ENCODE peak calls at places on chromosome 10, in ten cellular contexts. One of them, this sample, is unnamed.

GRCh38 chr10:22875584-22875983 is 52.3 kb upstream of the ARMC3 start:
- DNase-seq in IMR-90: no peak
- DNase-seq in kidney: no peak
- DNase-seq in stimulated activated CD4-positive, alpha-beta T cell treated with anti-CD3 and anti-CD28 coated beads, Interleukin-4, amount 100 ng/mL, for 1 hour: no peak
- DNase-seq in endothelial cell: no peak
- DNase-seq in brain microvascular endothelial cell: no peak
- DNase-seq in CD8-positive, alpha-beta T cell: no peak
- DNase-seq in HEK293T: no peak
- DNase-seq in adrenal gland: no peak
- DNase-seq in frontal cortex: no peak
- DNase-seq in this sample: no peak

GRCh38 chr10:30722956-30723355 is 93.4 kb upstream of the LYZL2 start:
- DNase-seq in kidney: no peak
- DNase-seq in frontal cortex: no peak
- DNase-seq in brain microvascular endothelial cell: no peak
- DNase-seq in endothelial cell: no peak
- DNase-seq in adrenal gland: no peak
- DNase-seq in IMR-90: no peak
- DNase-seq in CD8-positive, alpha-beta T cell: no peak
- DNase-seq in HEK293T: no peak
- DNase-seq in stimulated activated CD4-positive, alpha-beta T cell treated with anti-CD3 and anti-CD28 coated beads, Interleukin-4, amount 100 ng/mL, for 1 hour: no peak
- DNase-seq in this sample: no peak

GRCh38 chr10:7484456-7485266 is 73.8 kb upstream of the SFMBT2 start:
- DNase-seq in kidney: no peak
- DNase-seq in HEK293T: no peak
- DNase-seq in CD8-positive, alpha-beta T cell: peak
- DNase-seq in stimulated activated CD4-positive, alpha-beta T cell treated with anti-CD3 and anti-CD28 coated beads, Interleukin-4, amount 100 ng/mL, for 1 hour: peak
- DNase-seq in brain microvascular endothelial cell: no peak
- DNase-seq in endothelial cell: no peak
- DNase-seq in adrenal gland: no peak
- DNase-seq in IMR-90: no peak
- DNase-seq in frontal cortex: no peak
- DNase-seq in this sample: no peak

GRCh38 chr10:88828310-88828709 is 23.3 kb downstream of the ANKRD22 start:
- DNase-seq in CD8-positive, alpha-beta T cell: no peak
- DNase-seq in frontal cortex: no peak
- DNase-seq in HEK293T: no peak
- DNase-seq in kidney: no peak
- DNase-seq in brain microvascular endothelial cell: no peak
- DNase-seq in stimulated activated CD4-positive, alpha-beta T cell treated with anti-CD3 and anti-CD28 coated beads, Interleukin-4, amount 100 ng/mL, for 1 hour: no peak
- DNase-seq in endothelial cell: no peak
- DNase-seq in IMR-90: peak
- DNase-seq in adrenal gland: no peak
- DNase-seq in this sample: no peak

GRCh38 chr10:68869623-68870022 is 31.5 kb upstream of the DDX50 start:
- DNase-seq in IMR-90: no peak
- DNase-seq in endothelial cell: no peak
- DNase-seq in stimulated activated CD4-positive, alpha-beta T cell treated with anti-CD3 and anti-CD28 coated beads, Interleukin-4, amount 100 ng/mL, for 1 hour: no peak
- DNase-seq in adrenal gland: no peak
- DNase-seq in kidney: no peak
- DNase-seq in CD8-positive, alpha-beta T cell: no peak
- DNase-seq in HEK293T: no peak
- DNase-seq in frontal cortex: no peak
- DNase-seq in brain microvascular endothelial cell: no peak
- DNase-seq in this sample: no peak

GRCh38 chr10:95275726-95276366 is 15.0 kb downstream of the PDLIM1 start:
- DNase-seq in endothelial cell: no peak
- DNase-seq in frontal cortex: no peak
- DNase-seq in CD8-positive, alpha-beta T cell: no peak
- DNase-seq in HEK293T: no peak
- DNase-seq in stimulated activated CD4-positive, alpha-beta T cell treated with anti-CD3 and anti-CD28 coated beads, Interleukin-4, amount 100 ng/mL, for 1 hour: no peak
- DNase-seq in IMR-90: peak
- DNase-seq in adrenal gland: no peak
- DNase-seq in brain microvascular endothelial cell: peak
- DNase-seq in kidney: no peak
- DNase-seq in this sample: no peak

GRCh38 chr10:128539784-128540759 is 413.8 kb upstream of the MKI67 start:
- DNase-seq in stimulated activated CD4-positive, alpha-beta T cell treated with anti-CD3 and anti-CD28 coated beads, Interleukin-4, amount 100 ng/mL, for 1 hour: no peak
- DNase-seq in kidney: no peak
- DNase-seq in HEK293T: no peak
- DNase-seq in IMR-90: no peak
- DNase-seq in brain microvascular endothelial cell: no peak
- DNase-seq in frontal cortex: no peak
- DNase-seq in endothelial cell: peak
- DNase-seq in CD8-positive, alpha-beta T cell: no peak
- DNase-seq in adrenal gland: peak
- DNase-seq in this sample: no peak

GRCh38 chr10:17157024-17157423 is 27.4 kb upstream of the CUBN start:
- DNase-seq in brain microvascular endothelial cell: no peak
- DNase-seq in HEK293T: no peak
- DNase-seq in kidney: no peak
- DNase-seq in adrenal gland: no peak
- DNase-seq in IMR-90: no peak
- DNase-seq in frontal cortex: no peak
- DNase-seq in CD8-positive, alpha-beta T cell: no peak
- DNase-seq in endothelial cell: no peak
- DNase-seq in stimulated activated CD4-positive, alpha-beta T cell treated with anti-CD3 and anti-CD28 coated beads, Interleukin-4, amount 100 ng/mL, for 1 hour: no peak
- DNase-seq in this sample: no peak

GRCh38 chr10:126839094-126839761 is 66.0 kb upstream of the DOCK1 start:
- DNase-seq in brain microvascular endothelial cell: no peak
- DNase-seq in frontal cortex: peak
- DNase-seq in HEK293T: no peak
- DNase-seq in kidney: peak
- DNase-seq in adrenal gland: no peak
- DNase-seq in IMR-90: no peak
- DNase-seq in stimulated activated CD4-positive, alpha-beta T cell treated with anti-CD3 and anti-CD28 coated beads, Interleukin-4, amount 100 ng/mL, for 1 hour: no peak
- DNase-seq in endothelial cell: no peak
- DNase-seq in CD8-positive, alpha-beta T cell: no peak
- DNase-seq in this sample: no peak

GRCh38 chr10:13271552-13272163 is 28.2 kb downstream of the PHYH start:
- DNase-seq in brain microvascular endothelial cell: peak
- DNase-seq in stimulated activated CD4-positive, alpha-beta T cell treated with anti-CD3 and anti-CD28 coated beads, Interleukin-4, amount 100 ng/mL, for 1 hour: peak
- DNase-seq in endothelial cell: peak
- DNase-seq in CD8-positive, alpha-beta T cell: peak
- DNase-seq in IMR-90: peak
- DNase-seq in kidney: peak
- DNase-seq in HEK293T: peak
- DNase-seq in frontal cortex: peak
- DNase-seq in adrenal gland: peak
- DNase-seq in this sample: peak

GRCh38 chr10:43250925-43251663 is 15.8 kb downstream of the RASGEF1A start:
- DNase-seq in brain microvascular endothelial cell: no peak
- DNase-seq in endothelial cell: no peak
- DNase-seq in kidney: peak
- DNase-seq in IMR-90: no peak
- DNase-seq in stimulated activated CD4-positive, alpha-beta T cell treated with anti-CD3 and anti-CD28 coated beads, Interleukin-4, amount 100 ng/mL, for 1 hour: no peak
- DNase-seq in CD8-positive, alpha-beta T cell: no peak
- DNase-seq in adrenal gland: peak
- DNase-seq in HEK293T: no peak
- DNase-seq in frontal cortex: no peak
- DNase-seq in this sample: no peak

GRCh38 chr10:1379601-1380000 is 323.4 kb downstream of the WDR37 start:
- DNase-seq in HEK293T: no peak
- DNase-seq in CD8-positive, alpha-beta T cell: no peak
- DNase-seq in kidney: no peak
- DNase-seq in IMR-90: no peak
- DNase-seq in frontal cortex: no peak
- DNase-seq in brain microvascular endothelial cell: no peak
- DNase-seq in endothelial cell: peak
- DNase-seq in stimulated activated CD4-positive, alpha-beta T cell treated with anti-CD3 and anti-CD28 coated beads, Interleukin-4, amount 100 ng/mL, for 1 hour: no peak
- DNase-seq in adrenal gland: peak
- DNase-seq in this sample: no peak

GRCh38 chr10:127853868-127854768 is 38.6 kb downstream of the CLRN3 start:
- DNase-seq in kidney: peak
- DNase-seq in IMR-90: peak
- DNase-seq in stimulated activated CD4-positive, alpha-beta T cell treated with anti-CD3 and anti-CD28 coated beads, Interleukin-4, amount 100 ng/mL, for 1 hour: peak
- DNase-seq in CD8-positive, alpha-beta T cell: no peak
- DNase-seq in adrenal gland: peak
- DNase-seq in brain microvascular endothelial cell: peak
- DNase-seq in HEK293T: peak
- DNase-seq in frontal cortex: peak
- DNase-seq in endothelial cell: peak
- DNase-seq in this sample: peak

GRCh38 chr10:15796098-15796759 is 64.1 kb downstream of the MINDY3 start:
- DNase-seq in CD8-positive, alpha-beta T cell: no peak
- DNase-seq in frontal cortex: no peak
- DNase-seq in brain microvascular endothelial cell: no peak
- DNase-seq in endothelial cell: no peak
- DNase-seq in stimulated activated CD4-positive, alpha-beta T cell treated with anti-CD3 and anti-CD28 coated beads, Interleukin-4, amount 100 ng/mL, for 1 hour: no peak
- DNase-seq in IMR-90: no peak
- DNase-seq in HEK293T: peak
- DNase-seq in kidney: no peak
- DNase-seq in adrenal gland: no peak
- DNase-seq in this sample: no peak

GRCh38 chr10:48845512-48845911 is 94.1 kb downstream of the LRRC18 start:
- DNase-seq in endothelial cell: no peak
- DNase-seq in stimulated activated CD4-positive, alpha-beta T cell treated with anti-CD3 and anti-CD28 coated beads, Interleukin-4, amount 100 ng/mL, for 1 hour: no peak
- DNase-seq in brain microvascular endothelial cell: no peak
- DNase-seq in frontal cortex: no peak
- DNase-seq in IMR-90: no peak
- DNase-seq in HEK293T: no peak
- DNase-seq in adrenal gland: no peak
- DNase-seq in CD8-positive, alpha-beta T cell: no peak
- DNase-seq in kidney: no peak
- DNase-seq in this sample: no peak

GRCh38 chr10:8628351-8628750 is 573.9 kb downstream of the GATA3 start:
- DNase-seq in brain microvascular endothelial cell: no peak
- DNase-seq in IMR-90: no peak
- DNase-seq in stimulated activated CD4-positive, alpha-beta T cell treated with anti-CD3 and anti-CD28 coated beads, Interleukin-4, amount 100 ng/mL, for 1 hour: no peak
- DNase-seq in CD8-positive, alpha-beta T cell: no peak
- DNase-seq in frontal cortex: no peak
- DNase-seq in kidney: no peak
- DNase-seq in adrenal gland: no peak
- DNase-seq in HEK293T: no peak
- DNase-seq in endothelial cell: no peak
- DNase-seq in this sample: no peak

GRCh38 chr10:19941206-19941880 is 125.1 kb downstream of the PLXDC2 start:
- DNase-seq in frontal cortex: no peak
- DNase-seq in adrenal gland: peak
- DNase-seq in CD8-positive, alpha-beta T cell: no peak
- DNase-seq in brain microvascular endothelial cell: no peak
- DNase-seq in kidney: no peak
- DNase-seq in IMR-90: no peak
- DNase-seq in stimulated activated CD4-positive, alpha-beta T cell treated with anti-CD3 and anti-CD28 coated beads, Interleukin-4, amount 100 ng/mL, for 1 hour: no peak
- DNase-seq in HEK293T: no peak
- DNase-seq in endothelial cell: no peak
- DNase-seq in this sample: no peak

GRCh38 chr10:71985542-71986250 is 21.5 kb downstream of the CHST3 start:
- DNase-seq in kidney: peak
- DNase-seq in stimulated activated CD4-positive, alpha-beta T cell treated with anti-CD3 and anti-CD28 coated beads, Interleukin-4, amount 100 ng/mL, for 1 hour: no peak
- DNase-seq in IMR-90: peak
- DNase-seq in adrenal gland: peak
- DNase-seq in HEK293T: no peak
- DNase-seq in CD8-positive, alpha-beta T cell: no peak
- DNase-seq in frontal cortex: no peak
- DNase-seq in endothelial cell: no peak
- DNase-seq in brain microvascular endothelial cell: peak
- DNase-seq in this sample: no peak

GRCh38 chr10:87872828-87873227 is 9.4 kb downstream of the PTEN start:
- DNase-seq in kidney: no peak
- DNase-seq in IMR-90: no peak
- DNase-seq in HEK293T: no peak
- DNase-seq in frontal cortex: no peak
- DNase-seq in endothelial cell: no peak
- DNase-seq in stimulated activated CD4-positive, alpha-beta T cell treated with anti-CD3 and anti-CD28 coated beads, Interleukin-4, amount 100 ng/mL, for 1 hour: no peak
- DNase-seq in CD8-positive, alpha-beta T cell: no peak
- DNase-seq in adrenal gland: no peak
- DNase-seq in brain microvascular endothelial cell: no peak
- DNase-seq in this sample: no peak

GRCh38 chr10:22246680-22247391 is 29.0 kb upstream of the EBLN1 start:
- DNase-seq in kidney: no peak
- DNase-seq in IMR-90: peak
- DNase-seq in HEK293T: no peak
- DNase-seq in frontal cortex: no peak
- DNase-seq in adrenal gland: no peak
- DNase-seq in endothelial cell: no peak
- DNase-seq in CD8-positive, alpha-beta T cell: no peak
- DNase-seq in brain microvascular endothelial cell: peak
- DNase-seq in stimulated activated CD4-positive, alpha-beta T cell treated with anti-CD3 and anti-CD28 coated beads, Interleukin-4, amount 100 ng/mL, for 1 hour: no peak
- DNase-seq in this sample: no peak

GRCh38 chr10:122499012-122499411 is 37.7 kb downstream of the HTRA1 start:
- DNase-seq in frontal cortex: no peak
- DNase-seq in stimulated activated CD4-positive, alpha-beta T cell treated with anti-CD3 and anti-CD28 coated beads, Interleukin-4, amount 100 ng/mL, for 1 hour: no peak
- DNase-seq in brain microvascular endothelial cell: no peak
- DNase-seq in adrenal gland: no peak
- DNase-seq in endothelial cell: no peak
- DNase-seq in kidney: peak
- DNase-seq in IMR-90: no peak
- DNase-seq in CD8-positive, alpha-beta T cell: no peak
- DNase-seq in HEK293T: no peak
- DNase-seq in this sample: no peak

GRCh38 chr10:4498763-4499251 is 327.2 kb upstream of the AKR1E2 start:
- DNase-seq in CD8-positive, alpha-beta T cell: no peak
- DNase-seq in IMR-90: peak
- DNase-seq in endothelial cell: no peak
- DNase-seq in stimulated activated CD4-positive, alpha-beta T cell treated with anti-CD3 and anti-CD28 coated beads, Interleukin-4, amount 100 ng/mL, for 1 hour: no peak
- DNase-seq in adrenal gland: no peak
- DNase-seq in brain microvascular endothelial cell: peak
- DNase-seq in kidney: no peak
- DNase-seq in HEK293T: no peak
- DNase-seq in frontal cortex: no peak
- DNase-seq in this sample: no peak

GRCh38 chr10:121616291-121616690 is 18.0 kb upstream of the FGFR2 start:
- DNase-seq in IMR-90: no peak
- DNase-seq in endothelial cell: no peak
- DNase-seq in adrenal gland: no peak
- DNase-seq in kidney: no peak
- DNase-seq in brain microvascular endothelial cell: no peak
- DNase-seq in stimulated activated CD4-positive, alpha-beta T cell treated with anti-CD3 and anti-CD28 coated beads, Interleukin-4, amount 100 ng/mL, for 1 hour: no peak
- DNase-seq in CD8-positive, alpha-beta T cell: no peak
- DNase-seq in HEK293T: no peak
- DNase-seq in frontal cortex: no peak
- DNase-seq in this sample: no peak

GRCh38 chr10:14510346-14510745 is 179.6 kb upstream of the FRMD4A start:
- DNase-seq in IMR-90: no peak
- DNase-seq in HEK293T: no peak
- DNase-seq in endothelial cell: no peak
- DNase-seq in brain microvascular endothelial cell: no peak
- DNase-seq in adrenal gland: no peak
- DNase-seq in stimulated activated CD4-positive, alpha-beta T cell treated with anti-CD3 and anti-CD28 coated beads, Interleukin-4, amount 100 ng/mL, for 1 hour: no peak
- DNase-seq in kidney: no peak
- DNase-seq in CD8-positive, alpha-beta T cell: no peak
- DNase-seq in frontal cortex: no peak
- DNase-seq in this sample: no peak

GRCh38 chr10:44956176-44956575 is 3.4 kb upstream of the RASSF4 start:
- DNase-seq in kidney: no peak
- DNase-seq in brain microvascular endothelial cell: no peak
- DNase-seq in IMR-90: no peak
- DNase-seq in CD8-positive, alpha-beta T cell: no peak
- DNase-seq in HEK293T: no peak
- DNase-seq in stimulated activated CD4-positive, alpha-beta T cell treated with anti-CD3 and anti-CD28 coated beads, Interleukin-4, amount 100 ng/mL, for 1 hour: no peak
- DNase-seq in adrenal gland: peak
- DNase-seq in frontal cortex: no peak
- DNase-seq in endothelial cell: no peak
- DNase-seq in this sample: no peak

GRCh38 chr10:88728107-88728763 is 22.2 kb downstream of the LIPK start:
- DNase-seq in HEK293T: peak
- DNase-seq in frontal cortex: no peak
- DNase-seq in brain microvascular endothelial cell: no peak
- DNase-seq in endothelial cell: peak
- DNase-seq in IMR-90: no peak
- DNase-seq in stimulated activated CD4-positive, alpha-beta T cell treated with anti-CD3 and anti-CD28 coated beads, Interleukin-4, amount 100 ng/mL, for 1 hour: peak
- DNase-seq in adrenal gland: peak
- DNase-seq in CD8-positive, alpha-beta T cell: no peak
- DNase-seq in kidney: peak
- DNase-seq in this sample: peak

GRCh38 chr10:57165671-57166070 is 804.6 kb upstream of the ZWINT start:
- DNase-seq in HEK293T: no peak
- DNase-seq in stimulated activated CD4-positive, alpha-beta T cell treated with anti-CD3 and anti-CD28 coated beads, Interleukin-4, amount 100 ng/mL, for 1 hour: no peak
- DNase-seq in IMR-90: no peak
- DNase-seq in kidney: no peak
- DNase-seq in CD8-positive, alpha-beta T cell: no peak
- DNase-seq in endothelial cell: no peak
- DNase-seq in frontal cortex: no peak
- DNase-seq in adrenal gland: no peak
- DNase-seq in brain microvascular endothelial cell: no peak
- DNase-seq in this sample: no peak

GRCh38 chr10:19097151-19097550 is 48.5 kb downstream of the MALRD1 start:
- DNase-seq in stimulated activated CD4-positive, alpha-beta T cell treated with anti-CD3 and anti-CD28 coated beads, Interleukin-4, amount 100 ng/mL, for 1 hour: no peak
- DNase-seq in CD8-positive, alpha-beta T cell: no peak
- DNase-seq in brain microvascular endothelial cell: no peak
- DNase-seq in frontal cortex: no peak
- DNase-seq in HEK293T: no peak
- DNase-seq in kidney: no peak
- DNase-seq in IMR-90: peak
- DNase-seq in endothelial cell: no peak
- DNase-seq in adrenal gland: no peak
- DNase-seq in this sample: no peak